ENCODE peak calls at places on chromosomes 3 and 15, in nine cellular contexts. P is CD8-positive, alpha-beta T cell; X is cardiac muscle cell; G is CD8-positive, alpha-beta memory T cell; W is left ventricle myocardium inferior; B is H1; V is upper lobe of right lung; O is tibial artery; F is breast epithelium. M is an unnamed sample.

GRCh38 chr15:93913310-93913709 is 318.1 kb upstream of the MCTP2 start:
- DNase-seq in B (no peak), P (no peak), W (no peak), V (no peak), G (no peak), O (no peak), F (no peak), X (no peak), M (no peak)

GRCh38 chr15:65869954-65870871 is 922 bp downstream of the RAB11A start:
- DNase-seq in P (peak), G (peak), W (peak), V (peak), O (peak), F (peak), B (no peak), X (peak), M (peak)

GRCh38 chr3:150653110-150653561 is 50.0 kb downstream of the SELENOT start:
- DNase-seq in W (no peak), P (no peak), V (no peak), O (no peak), F (no peak), X (no peak), B (no peak), G (no peak), M (no peak)

GRCh38 chr3:153291052-153291689 is 129.1 kb downstream of the RAP2B start:
- DNase-seq in B (no peak), P (no peak), G (no peak), V (no peak), O (no peak), W (no peak), X (peak), F (no peak), M (no peak)

GRCh38 chr3:39150803-39151631 is 2.4 kb downstream of the CSRNP1 start:
- DNase-seq in O (peak), F (peak), X (peak), G (peak), B (no peak), P (no peak), V (peak), W (peak), M (peak)

GRCh38 chr3:104032283-104032682 is 1334.4 kb upstream of the ALCAM start:
- DNase-seq in G (no peak), B (no peak), X (no peak), P (no peak), F (no peak), O (no peak), W (no peak), V (no peak), M (no peak)

GRCh38 chr3:132006605-132007204 is 28.1 kb downstream of the CPNE4 start:
- DNase-seq in F (no peak), V (no peak), X (peak), O (no peak), W (no peak), G (no peak), B (peak), P (no peak), M (no peak)

GRCh38 chr3:128217702-128218475 is 64.6 kb downstream of the EEFSEC start:
- DNase-seq in W (no peak), B (no peak), V (no peak), O (no peak), F (no peak), P (no peak), G (no peak), X (peak), M (no peak)

GRCh38 chr15:57861805-57862586 is 155.5 kb downstream of the POLR2M start:
- DNase-seq in V (no peak), B (no peak), G (no peak), O (no peak), P (no peak), F (no peak), X (peak), W (no peak), M (no peak)

GRCh38 chr3:145865329-145865904 is 295.6 kb downstream of the PLOD2 start:
- DNase-seq in P (no peak), X (peak), V (no peak), O (no peak), F (no peak), G (no peak), B (no peak), W (no peak), M (no peak)
- H3K27ac ChIP-seq in P (no peak), X (no peak), V (no peak), O (no peak), F (no peak), G (no peak), B (no peak), W (no peak), M (no peak)

DNA sequence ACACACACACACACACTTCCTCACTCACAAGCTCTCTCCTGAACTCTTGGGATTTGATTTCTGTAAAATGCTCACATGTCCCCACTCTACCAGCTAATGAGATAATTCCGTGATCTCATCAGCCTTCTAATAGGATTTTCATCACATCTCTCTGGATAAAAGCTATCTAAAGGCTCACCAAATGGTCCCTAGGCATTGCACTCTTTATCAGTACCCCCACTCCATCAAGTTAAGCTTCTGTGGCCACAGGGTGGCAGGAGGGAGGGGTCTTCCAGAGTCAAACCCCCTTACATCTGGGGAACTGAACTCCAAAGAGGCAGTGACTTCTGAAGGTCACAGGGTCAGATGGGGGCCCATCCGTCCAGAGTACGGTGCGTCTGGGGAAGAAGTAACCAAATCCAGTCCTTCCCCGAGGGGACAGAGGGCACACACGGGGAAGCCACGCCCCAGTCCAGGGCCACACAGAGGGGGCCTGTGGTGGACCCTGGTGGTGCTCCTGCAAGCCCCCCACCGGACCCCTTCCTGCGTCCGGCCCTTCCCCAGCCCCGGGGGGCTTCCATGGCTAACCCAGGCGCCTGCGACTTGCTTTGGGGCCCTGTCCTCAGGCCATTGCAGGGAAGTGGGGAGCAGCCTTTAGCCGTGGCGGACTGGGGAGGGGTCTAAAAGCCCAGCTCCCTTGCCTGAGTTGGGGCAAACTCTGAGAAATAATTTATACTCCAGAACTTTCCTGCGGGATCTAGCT is 25.5 kb downstream of the CPN2 start:
- DNase-seq in O (no peak), G (no peak), V (no peak), X (no peak), B (no peak), W (no peak), P (no peak), F (no peak), M (no peak)
- H3K27ac ChIP-seq in O (no peak), G (no peak), V (no peak), X (peak), B (no peak), W (no peak), P (no peak), F (no peak), M (no peak)

GRCh38 chr3:58062469-58062868 is 54.2 kb downstream of the FLNB start:
- DNase-seq in F (no peak), X (peak), W (no peak), P (no peak), V (no peak), G (no peak), O (no peak), B (no peak), M (no peak)
- H3K27ac ChIP-seq in F (peak), X (no peak), W (no peak), P (no peak), V (no peak), G (no peak), O (peak), B (no peak), M (no peak)

GRCh38 chr3:136861890-136862610 is at the start of gene NCK1:
- DNase-seq in W (peak), G (peak), V (peak), F (peak), B (peak), O (peak), X (peak), P (peak), M (peak)

GRCh38 chr3:136862953-136863352 is 945 bp downstream of the NCK1 start:
- DNase-seq in G (no peak), B (no peak), V (no peak), O (no peak), P (no peak), W (no peak), F (no peak), X (no peak), M (no peak)

GRCh38 chr3:136858381-136858780 is 3.6 kb upstream of the NCK1 start:
- DNase-seq in O (no peak), G (no peak), P (no peak), X (no peak), W (no peak), V (no peak), B (no peak), F (no peak), M (no peak)

GRCh38 chr3:136862611-136862951 is 573 bp downstream of the NCK1 start:
- DNase-seq in X (peak), P (no peak), F (peak), V (peak), O (peak), B (no peak), W (peak), G (peak), M (peak)

GRCh38 chr3:136860541-136860940 is 1.5 kb upstream of the NCK1 start:
- DNase-seq in B (no peak), W (no peak), V (no peak), O (no peak), P (no peak), G (no peak), X (peak), F (no peak), M (no peak)
- H3K27ac ChIP-seq in B (no peak), W (peak), V (peak), O (no peak), P (no peak), G (peak), X (no peak), F (peak), M (peak)

GRCh38 chr15:29969587-29970401 is 113.0 kb upstream of the GOLGA8J start:
- DNase-seq in B (no peak), O (no peak), F (no peak), W (no peak), X (no peak), P (no peak), G (no peak), V (no peak), M (no peak)
- H3K27ac ChIP-seq in B (no peak), O (no peak), F (no peak), W (no peak), X (no peak), P (no peak), G (no peak), V (no peak), M (peak)

DNA sequence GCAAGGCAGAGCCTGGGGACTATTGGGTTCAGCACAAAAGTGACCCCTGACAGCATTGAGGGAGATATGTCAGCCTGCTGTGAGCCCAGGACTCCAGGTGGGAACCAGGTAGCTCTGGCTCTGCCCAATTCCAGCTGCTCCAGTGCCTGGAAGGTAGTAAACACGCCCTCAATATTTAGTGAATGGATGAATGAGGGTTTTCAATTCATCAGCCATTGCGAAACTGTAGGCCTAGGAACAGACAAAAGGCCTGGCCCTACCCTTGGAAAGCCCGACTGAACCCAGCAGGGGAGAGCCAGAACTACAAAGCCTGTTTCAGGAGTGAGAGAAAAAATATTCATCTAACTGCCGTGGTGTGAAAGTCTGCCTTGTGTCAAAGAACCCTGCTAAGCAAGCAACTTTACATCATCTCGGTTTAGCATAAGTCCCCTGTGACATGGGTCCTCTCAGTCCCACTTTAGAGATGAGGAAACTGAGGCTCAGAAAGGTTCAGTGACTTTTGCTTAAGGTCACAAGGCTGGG is 8.1 kb upstream of the CSK start:
- DNase-seq in W (no peak), V (no peak), F (no peak), B (no peak), O (no peak), P (no peak), G (no peak), X (peak), M (no peak)
- H3K27ac ChIP-seq in W (no peak), V (no peak), F (peak), B (no peak), O (no peak), P (no peak), G (no peak), X (no peak), M (no peak)

M was measured in substantia nigra.